ENCODE peak calls at places on chromosomes 4 and X, in seven cellular contexts. R is hypothalamus; O is activated naive CD4-positive, alpha-beta T cell; C is COR-L47; S is WTC11; L is activated T-cell treated with anti-CD3 and anti-CD28 coated beads, Interleukin-2, amount 50 U/mL, for 1 hour; G is stimulated activated CD4-positive, alpha-beta T cell treated with anti-CD3 and anti-CD28 coated beads, Interleukin-1b, Interleukin-23, amount 100 ng/mL, for 24 hours. B is an unnamed sample.

GRCh38 chrX:7372843-7373525 is 225.0 kb upstream of the PUDP start:
- DNase-seq in S (no peak), O (no peak), C (no peak), R (no peak), L (no peak), G (no peak), B (no peak)

GRCh38 chr4:151627491-151627890 is 133.3 kb downstream of the GATB start:
- DNase-seq in L (no peak), S (no peak), C (no peak), G (no peak), R (no peak), O (no peak), B (no peak)

GRCh38 chr4:10074767-10075105 is 41.9 kb downstream of the WDR1 start:
- DNase-seq in S (peak), G (no peak), C (no peak), L (no peak), O (no peak), R (no peak), B (no peak)

GRCh38 chrX:150338615-150339014 is 24.5 kb upstream of the MAMLD1 start:
- DNase-seq in O (no peak), G (no peak), L (no peak), S (no peak), R (no peak), C (no peak), B (no peak)

GRCh38 chr4:70061980-70062379 is 11.7 kb downstream of the HTN1 start:
- DNase-seq in C (no peak), S (no peak), R (no peak), O (no peak), G (no peak), L (no peak), B (no peak)

GRCh38 chrX:28843817-28844216 is 256.6 kb downstream of the IL1RAPL1 start:
- DNase-seq in L (no peak), C (no peak), O (no peak), S (no peak), G (no peak), R (no peak), B (no peak)

GRCh38 chr4:2040391-2041233 is 18.5 kb upstream of the NAT8L start:
- DNase-seq in G (no peak), O (no peak), L (no peak), C (no peak), R (no peak), S (no peak), B (peak)

GRCh38 chr4:1796486-1797204 is 3.6 kb downstream of the FGFR3 start:
- DNase-seq in L (no peak), G (no peak), O (no peak), R (no peak), S (no peak), C (no peak), B (no peak)

GRCh38 chr4:97953171-97953570 is 190.1 kb downstream of the STPG2 start:
- DNase-seq in G (no peak), C (no peak), S (no peak), R (no peak), O (no peak), L (no peak), B (no peak)

GRCh38 chr4:90099795-90100194 is 27.4 kb upstream of the CCSER1 start:
- DNase-seq in O (no peak), R (no peak), C (no peak), S (no peak), L (no peak), G (no peak), B (no peak)

GRCh38 chr4:20019310-20020015 is 232.2 kb upstream of the SLIT2 start:
- DNase-seq in R (no peak), S (no peak), G (no peak), L (no peak), O (no peak), C (no peak), B (no peak)

GRCh38 chrX:30301203-30301602 is 8.0 kb downstream of the NR0B1 start:
- DNase-seq in G (no peak), S (no peak), O (no peak), C (no peak), R (no peak), L (no peak), B (no peak)

B was measured in NCI-H1417.